ENCODE peak calls at places on chromosomes 16 and 17, in seven cellular contexts. One of them, this sample, is unnamed.

GRCh38 chr16:23757937-23758619 is 3.3 kb downstream of the CHP2 start:
- DNase-seq in fibroblast of pulmonary artery: no peak
- DNase-seq in esophagus muscularis mucosa: no peak
- DNase-seq in psoas muscle: no peak
- DNase-seq in tibial nerve: no peak
- DNase-seq in HFF-Myc: no peak
- DNase-seq in kidney: no peak
- DNase-seq in this sample: no peak

GRCh38 chr17:79677646-79678045 is 53.1 kb upstream of the ENPP7 start:
- DNase-seq in kidney: peak
- DNase-seq in tibial nerve: no peak
- DNase-seq in psoas muscle: no peak
- DNase-seq in HFF-Myc: no peak
- DNase-seq in esophagus muscularis mucosa: no peak
- DNase-seq in fibroblast of pulmonary artery: no peak
- DNase-seq in this sample: no peak

GRCh38 chr17:67531291-67531690 is 154.2 kb downstream of the PITPNC1 start:
- DNase-seq in tibial nerve: no peak
- DNase-seq in kidney: no peak
- DNase-seq in HFF-Myc: no peak
- DNase-seq in esophagus muscularis mucosa: no peak
- DNase-seq in fibroblast of pulmonary artery: peak
- DNase-seq in psoas muscle: no peak
- DNase-seq in this sample: peak

GRCh38 chr17:62802531-62803205 is 5.4 kb downstream of the MARCHF10 start:
- DNase-seq in HFF-Myc: no peak
- DNase-seq in esophagus muscularis mucosa: no peak
- DNase-seq in psoas muscle: no peak
- DNase-seq in kidney: no peak
- DNase-seq in fibroblast of pulmonary artery: no peak
- DNase-seq in tibial nerve: no peak
- DNase-seq in this sample: no peak

GRCh38 chr17:5877948-5878347 is 192.2 kb upstream of the WSCD1 start:
- DNase-seq in fibroblast of pulmonary artery: no peak
- DNase-seq in psoas muscle: peak
- DNase-seq in HFF-Myc: no peak
- DNase-seq in esophagus muscularis mucosa: no peak
- DNase-seq in kidney: no peak
- DNase-seq in tibial nerve: no peak
- DNase-seq in this sample: no peak

GRCh38 chr17:50660042-50660886 is 25.6 kb downstream of the ABCC3 start:
- DNase-seq in fibroblast of pulmonary artery: peak
- DNase-seq in kidney: peak
- DNase-seq in tibial nerve: no peak
- DNase-seq in HFF-Myc: no peak
- DNase-seq in psoas muscle: no peak
- DNase-seq in esophagus muscularis mucosa: no peak
- DNase-seq in this sample: no peak

GRCh38 chr17:40290629-40291296 is 3.1 kb downstream of the CDC6 start:
- DNase-seq in fibroblast of pulmonary artery: peak
- DNase-seq in HFF-Myc: no peak
- DNase-seq in psoas muscle: no peak
- DNase-seq in kidney: no peak
- DNase-seq in esophagus muscularis mucosa: no peak
- DNase-seq in tibial nerve: no peak
- DNase-seq in this sample: peak

GRCh38 chr16:55323637-55324490 is at the start of gene IRX6:
- DNase-seq in tibial nerve: no peak
- DNase-seq in kidney: peak
- DNase-seq in HFF-Myc: no peak
- DNase-seq in fibroblast of pulmonary artery: no peak
- DNase-seq in esophagus muscularis mucosa: no peak
- DNase-seq in psoas muscle: peak
- DNase-seq in this sample: peak

GRCh38 chr17:78324391-78325075 is 35.3 kb downstream of the SOCS3 start:
- DNase-seq in kidney: peak
- DNase-seq in HFF-Myc: peak
- DNase-seq in fibroblast of pulmonary artery: peak
- DNase-seq in esophagus muscularis mucosa: peak
- DNase-seq in tibial nerve: peak
- DNase-seq in psoas muscle: peak
- DNase-seq in this sample: no peak

GRCh38 chr17:50039058-50039457 is 16.9 kb upstream of the ITGA3 start:
- DNase-seq in HFF-Myc: no peak
- DNase-seq in tibial nerve: no peak
- DNase-seq in psoas muscle: no peak
- DNase-seq in kidney: no peak
- DNase-seq in esophagus muscularis mucosa: no peak
- DNase-seq in fibroblast of pulmonary artery: no peak
- DNase-seq in this sample: no peak

GRCh38 chr17:78573955-78574354 is 3.2 kb downstream of the DNAH17 start:
- DNase-seq in tibial nerve: no peak
- DNase-seq in HFF-Myc: no peak
- DNase-seq in esophagus muscularis mucosa: no peak
- DNase-seq in fibroblast of pulmonary artery: no peak
- DNase-seq in psoas muscle: no peak
- DNase-seq in kidney: no peak
- DNase-seq in this sample: no peak

GRCh38 chr16:88455610-88456355 is 2.7 kb downstream of the ZFPM1 start:
- DNase-seq in tibial nerve: no peak
- DNase-seq in psoas muscle: no peak
- DNase-seq in fibroblast of pulmonary artery: peak
- DNase-seq in kidney: no peak
- DNase-seq in HFF-Myc: no peak
- DNase-seq in esophagus muscularis mucosa: no peak
- DNase-seq in this sample: no peak

GRCh38 chr16:14098081-14098480 is 27.0 kb downstream of the MRTFB start:
- DNase-seq in tibial nerve: no peak
- DNase-seq in kidney: no peak
- DNase-seq in fibroblast of pulmonary artery: no peak
- DNase-seq in HFF-Myc: no peak
- DNase-seq in esophagus muscularis mucosa: no peak
- DNase-seq in psoas muscle: no peak
- DNase-seq in this sample: no peak

GRCh38 chr16:61858996-61859395 is 177.2 kb downstream of the CDH8 start:
- DNase-seq in HFF-Myc: no peak
- DNase-seq in kidney: no peak
- DNase-seq in esophagus muscularis mucosa: no peak
- DNase-seq in fibroblast of pulmonary artery: peak
- DNase-seq in tibial nerve: no peak
- DNase-seq in psoas muscle: no peak
- DNase-seq in this sample: no peak

GRCh38 chr17:78231991-78232759 is 744 bp downstream of the TMEM235 start:
- DNase-seq in esophagus muscularis mucosa: no peak
- DNase-seq in tibial nerve: no peak
- DNase-seq in HFF-Myc: no peak
- DNase-seq in fibroblast of pulmonary artery: no peak
- DNase-seq in psoas muscle: no peak
- DNase-seq in kidney: peak
- DNase-seq in this sample: no peak

GRCh38 chr17:3683054-3683511 is 12.9 kb downstream of the P2RX5 start:
- DNase-seq in fibroblast of pulmonary artery: peak
- DNase-seq in esophagus muscularis mucosa: no peak
- DNase-seq in kidney: peak
- DNase-seq in psoas muscle: no peak
- DNase-seq in HFF-Myc: no peak
- DNase-seq in tibial nerve: no peak
- DNase-seq in this sample: peak

GRCh38 chr17:19546289-19547065 is 12.8 kb downstream of the SLC47A1 start:
- DNase-seq in psoas muscle: peak
- DNase-seq in fibroblast of pulmonary artery: no peak
- DNase-seq in tibial nerve: no peak
- DNase-seq in HFF-Myc: no peak
- DNase-seq in kidney: no peak
- DNase-seq in esophagus muscularis mucosa: no peak
- DNase-seq in this sample: peak

GRCh38 chr16:19067349-19068236 is at the start of gene COQ7:
- DNase-seq in esophagus muscularis mucosa: peak
- DNase-seq in psoas muscle: peak
- DNase-seq in HFF-Myc: peak
- DNase-seq in fibroblast of pulmonary artery: peak
- DNase-seq in kidney: peak
- DNase-seq in tibial nerve: peak
- DNase-seq in this sample: peak
- TF ChIP-seq CTCF in esophagus muscularis mucosa: no peak
- TF ChIP-seq CTCF in psoas muscle: no peak
- TF ChIP-seq CTCF in HFF-Myc: no peak
- TF ChIP-seq CTCF in fibroblast of pulmonary artery: no peak
- TF ChIP-seq CTCF in kidney: no peak
- TF ChIP-seq CTCF in tibial nerve: no peak
- TF ChIP-seq CTCF in this sample: no peak

DNA sequence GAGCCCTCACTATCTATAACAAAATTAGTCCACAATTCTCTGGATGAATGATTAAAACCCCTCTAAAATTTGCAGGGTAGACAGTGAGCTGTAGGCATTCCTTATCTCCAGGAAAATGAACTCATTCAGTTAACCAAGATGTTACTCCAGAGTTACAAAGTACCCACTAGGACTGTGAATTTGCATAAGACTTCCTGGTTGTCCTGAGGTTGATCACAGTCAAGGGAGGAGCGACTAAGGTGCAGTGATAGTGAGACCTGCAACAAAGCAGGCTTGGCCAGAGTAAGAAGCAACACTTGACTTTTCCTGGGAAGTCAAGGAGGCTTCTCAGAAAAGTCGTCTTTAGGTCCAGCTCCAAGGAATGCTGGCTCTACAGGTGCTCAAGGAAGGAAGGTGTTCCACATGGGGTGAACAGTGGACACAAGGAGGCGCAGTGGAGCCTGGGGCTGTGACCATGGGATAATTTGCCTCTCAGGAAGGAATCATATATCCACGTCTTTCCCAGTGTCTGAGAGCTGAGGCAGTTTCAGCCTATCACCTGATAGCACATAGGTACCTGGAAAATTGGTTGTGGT is 821.0 kb upstream of the EEF2KMT start:
- DNase-seq in psoas muscle: no peak
- DNase-seq in fibroblast of pulmonary artery: no peak
- DNase-seq in esophagus muscularis mucosa: no peak
- DNase-seq in tibial nerve: no peak
- DNase-seq in HFF-Myc: no peak
- DNase-seq in kidney: no peak
- DNase-seq in this sample: no peak
- TF ChIP-seq CTCF in psoas muscle: no peak
- TF ChIP-seq CTCF in fibroblast of pulmonary artery: no peak
- TF ChIP-seq CTCF in esophagus muscularis mucosa: no peak
- TF ChIP-seq CTCF in tibial nerve: no peak
- TF ChIP-seq CTCF in HFF-Myc: no peak
- TF ChIP-seq CTCF in kidney: no peak
- TF ChIP-seq CTCF in this sample: no peak

DNA sequence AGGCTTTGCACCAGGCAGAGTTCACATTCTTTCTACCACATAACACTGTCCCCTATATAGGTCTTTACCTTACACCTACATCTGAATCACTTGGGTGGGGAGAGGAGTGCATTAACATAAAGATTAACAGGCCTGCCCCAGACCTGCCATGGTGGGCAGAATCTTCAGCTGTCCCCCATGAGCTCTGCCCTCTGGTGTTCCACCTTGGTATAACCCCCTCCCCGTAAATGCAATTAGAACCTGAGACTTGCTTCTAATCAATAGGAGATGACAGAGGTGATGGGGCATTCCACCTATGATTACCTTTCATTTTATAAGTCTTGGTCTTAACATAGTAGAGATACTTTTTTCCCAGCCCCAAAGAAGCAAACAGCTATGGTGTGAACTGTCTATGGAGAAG is 20.4 kb upstream of the GRIN2A start:
- DNase-seq in psoas muscle: no peak
- DNase-seq in kidney: no peak
- DNase-seq in HFF-Myc: no peak
- DNase-seq in fibroblast of pulmonary artery: no peak
- DNase-seq in esophagus muscularis mucosa: no peak
- DNase-seq in tibial nerve: no peak
- DNase-seq in this sample: no peak
- TF ChIP-seq CTCF in psoas muscle: no peak
- TF ChIP-seq CTCF in kidney: no peak
- TF ChIP-seq CTCF in HFF-Myc: no peak
- TF ChIP-seq CTCF in fibroblast of pulmonary artery: no peak
- TF ChIP-seq CTCF in esophagus muscularis mucosa: no peak
- TF ChIP-seq CTCF in tibial nerve: no peak
- TF ChIP-seq CTCF in this sample: no peak

GRCh38 chr17:27895110-27895895 is 2.1 kb upstream of the LYRM9 start:
- DNase-seq in kidney: no peak
- DNase-seq in psoas muscle: no peak
- DNase-seq in esophagus muscularis mucosa: no peak
- DNase-seq in fibroblast of pulmonary artery: no peak
- DNase-seq in tibial nerve: no peak
- DNase-seq in HFF-Myc: no peak
- DNase-seq in this sample: no peak
- TF ChIP-seq CTCF in kidney: no peak
- TF ChIP-seq CTCF in psoas muscle: no peak
- TF ChIP-seq CTCF in esophagus muscularis mucosa: no peak
- TF ChIP-seq CTCF in fibroblast of pulmonary artery: no peak
- TF ChIP-seq CTCF in tibial nerve: no peak
- TF ChIP-seq CTCF in HFF-Myc: no peak
- TF ChIP-seq CTCF in this sample: no peak

This sample was measured in cardiac muscle cell.